ENCODE peak calls at places on chromosome 1, in seven cellular contexts. A is breast epithelium, K is suprapubic skin, H is prostate gland, M is stomach, Z is SK-N-SH, C is transverse colon. P is an unnamed sample. For H3K4me1 and H3K9me3, the result is how much of the 10 kb centered on the place peaks cover.

GRCh38 chr1:11475718-11476117 is 3.2 kb upstream of the DISP3 start:
- DNase-seq in H (no peak), K (no peak), A (no peak), Z (no peak), C (no peak), M (no peak), P (no peak)

GRCh38 chr1:54810144-54810942 is 9.2 kb upstream of the TTC22 start:
- DNase-seq in Z (peak), K (peak), C (peak), H (peak), M (peak), A (peak), P (no peak)

GRCh38 chr1:238401138-238401537 is 510.4 kb upstream of the ZP4 start:
- DNase-seq in Z (no peak), K (no peak), H (no peak), C (no peak), M (no peak), A (no peak), P (no peak)

GRCh38 chr1:216430744-216431143 is 7.5 kb upstream of the USH2A start:
- DNase-seq in H (no peak), K (no peak), A (no peak), M (no peak), Z (no peak), C (no peak), P (no peak)

GRCh38 chr1:62407398-62408009 is 29.3 kb upstream of the USP1 start:
- DNase-seq in K (no peak), Z (peak), C (no peak), M (no peak), H (peak), A (no peak), P (no peak)

GRCh38 chr1:46446646-46447498 is 42.8 kb upstream of the DMBX1 start:
- DNase-seq in M (peak), H (peak), Z (peak), K (peak), C (peak), A (peak), P (peak)

GRCh38 chr1:3504151-3504822 is 49.8 kb downstream of the ARHGEF16 start:
- DNase-seq in H (no peak), A (no peak), K (peak), C (no peak), Z (no peak), M (no peak), P (peak)

GRCh38 chr1:3133671-3134070 is 64.7 kb downstream of the PRDM16 start:
- DNase-seq in K (no peak), M (peak), C (no peak), Z (no peak), A (no peak), H (no peak), P (peak)

GRCh38 chr1:211511947-211512346 is 20.0 kb upstream of the RD3 start:
- DNase-seq in M (peak), C (no peak), Z (no peak), H (peak), K (no peak), A (no peak), P (no peak)

GRCh38 chr1:53561488-53562115 is 102.4 kb downstream of the DMRTB1 start:
- DNase-seq in Z (peak), C (peak), H (no peak), M (no peak), A (no peak), K (peak), P (peak)

GRCh38 chr1:27556435-27556780 is 47.5 kb downstream of the AHDC1 start:
- DNase-seq in M (no peak), Z (no peak), K (no peak), A (no peak), C (no peak), H (no peak), P (no peak)

DNA sequence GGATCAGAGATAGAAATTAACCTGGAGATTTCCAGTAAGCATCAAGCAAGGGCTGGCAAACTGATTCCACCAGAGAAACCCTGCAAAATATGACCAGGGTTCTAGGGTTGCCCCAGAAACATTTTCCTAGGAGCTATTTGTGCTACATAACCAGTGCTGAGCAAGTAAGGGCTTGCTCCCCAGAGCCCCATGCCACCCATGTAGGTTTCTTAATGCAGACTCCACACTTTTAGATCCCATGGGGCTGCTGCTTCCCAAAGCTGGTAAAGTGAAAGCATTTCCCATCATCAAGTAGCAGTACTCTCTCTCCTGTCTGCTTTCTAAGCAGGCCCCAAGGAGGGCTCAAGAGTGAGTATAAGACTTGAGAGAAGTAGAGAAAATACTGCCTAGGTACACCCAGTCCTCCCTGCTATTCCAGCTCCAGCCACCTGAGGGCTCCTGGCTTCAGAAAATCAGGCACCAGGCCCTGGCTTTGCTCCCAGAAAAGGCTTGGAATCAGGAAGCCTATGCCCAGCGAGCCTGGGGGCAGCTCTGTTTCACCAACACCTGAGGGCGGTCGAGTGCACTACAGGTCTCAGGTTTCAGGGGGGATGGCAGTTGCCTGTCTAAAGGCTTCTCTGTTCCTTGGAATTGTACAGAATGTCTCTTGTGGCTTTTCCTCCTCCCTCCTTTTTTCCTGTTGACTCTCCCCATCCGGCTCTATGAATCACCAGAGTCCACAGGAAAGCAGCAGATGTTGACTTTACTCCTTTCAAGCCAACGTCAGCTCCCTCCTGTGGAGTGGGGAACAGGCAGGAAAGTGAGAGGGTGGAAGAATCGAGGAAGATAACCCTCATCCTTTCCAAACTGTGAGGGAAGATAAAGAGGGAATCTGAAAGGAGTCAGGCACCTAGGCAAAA is 6.2 kb upstream of the ANKRD35 start:
- DNase-seq in K (peak), H (peak), M (peak), C (peak), A (peak), Z (peak), P (no peak)
- H3K4me1 ChIP-seq in K (under half), H (under half), M (under half), C (under half), A (under half), Z (under half), P (under half)

DNA sequence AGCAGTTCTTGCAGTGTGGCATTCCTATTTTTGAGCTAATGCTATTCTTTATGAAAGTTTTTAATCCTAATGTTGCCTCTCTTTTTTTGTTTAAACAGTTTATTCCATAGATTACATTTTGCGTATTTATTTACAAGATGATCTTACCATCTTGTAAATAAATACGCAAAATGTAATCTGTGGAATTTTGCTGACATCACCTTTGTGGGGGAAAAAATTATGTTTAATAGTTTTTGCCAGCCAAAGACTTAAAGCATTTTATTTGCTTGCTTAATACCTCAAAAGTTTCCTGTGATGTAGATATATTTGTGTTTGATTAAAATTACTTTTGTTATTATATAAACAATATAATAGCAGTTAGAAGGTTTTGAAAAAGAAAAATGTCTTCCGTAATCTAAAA is 15.3 kb downstream of the CDC7 start:
- DNase-seq in C (no peak), M (no peak), H (no peak), K (no peak), Z (no peak), A (no peak), P (no peak)
- TF ChIP-seq POLR2AphosphoS5 in C (no peak), M (no peak), H (no peak), K (no peak), Z (no peak), A (no peak), P (no peak)

GRCh38 chr1:40495315-40495903 is 13.2 kb upstream of the EXO5 start:
- DNase-seq in A (no peak), H (no peak), C (no peak), K (no peak), M (no peak), Z (no peak), P (no peak)
- H3K9me3 ChIP-seq in A (half or more), H (under half), C (half or more), K (under half), M (half or more), Z (under half), P (half or more)

GRCh38 chr1:116377564-116378529 is 4.8 kb downstream of the ATP1A1 start:
- DNase-seq in C (peak), K (peak), Z (peak), A (peak), H (peak), M (no peak), P (no peak)
- H3K4me1 ChIP-seq in C (half or more), K (half or more), Z (half or more), A (under half), H (under half), M (half or more), P (half or more)

DNA sequence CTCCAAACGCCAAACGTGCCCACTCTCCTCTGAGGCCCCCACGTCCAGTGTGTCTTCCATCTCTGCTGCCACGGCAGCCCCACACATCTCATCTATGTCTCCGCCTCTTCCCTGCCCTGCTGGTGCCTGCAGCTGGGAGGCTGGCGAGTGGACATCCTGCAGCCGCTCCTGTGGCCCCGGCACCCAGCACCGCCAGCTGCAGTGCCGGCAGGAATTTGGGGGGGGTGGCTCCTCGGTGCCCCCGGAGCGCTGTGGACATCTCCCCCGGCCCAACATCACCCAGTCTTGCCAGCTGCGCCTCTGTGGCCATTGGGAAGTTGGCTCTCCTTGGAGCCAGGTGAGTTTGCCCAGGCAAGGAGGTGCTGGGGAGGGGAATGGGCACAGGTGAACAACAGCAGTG is 8.6 kb downstream of the ADAMTSL4 start:
- DNase-seq in Z (no peak), M (no peak), C (no peak), H (no peak), A (peak), K (no peak), P (no peak)
- TF ChIP-seq POLR2AphosphoS5 in Z (no peak), M (no peak), C (peak), H (no peak), A (no peak), K (no peak), P (no peak)

DNA sequence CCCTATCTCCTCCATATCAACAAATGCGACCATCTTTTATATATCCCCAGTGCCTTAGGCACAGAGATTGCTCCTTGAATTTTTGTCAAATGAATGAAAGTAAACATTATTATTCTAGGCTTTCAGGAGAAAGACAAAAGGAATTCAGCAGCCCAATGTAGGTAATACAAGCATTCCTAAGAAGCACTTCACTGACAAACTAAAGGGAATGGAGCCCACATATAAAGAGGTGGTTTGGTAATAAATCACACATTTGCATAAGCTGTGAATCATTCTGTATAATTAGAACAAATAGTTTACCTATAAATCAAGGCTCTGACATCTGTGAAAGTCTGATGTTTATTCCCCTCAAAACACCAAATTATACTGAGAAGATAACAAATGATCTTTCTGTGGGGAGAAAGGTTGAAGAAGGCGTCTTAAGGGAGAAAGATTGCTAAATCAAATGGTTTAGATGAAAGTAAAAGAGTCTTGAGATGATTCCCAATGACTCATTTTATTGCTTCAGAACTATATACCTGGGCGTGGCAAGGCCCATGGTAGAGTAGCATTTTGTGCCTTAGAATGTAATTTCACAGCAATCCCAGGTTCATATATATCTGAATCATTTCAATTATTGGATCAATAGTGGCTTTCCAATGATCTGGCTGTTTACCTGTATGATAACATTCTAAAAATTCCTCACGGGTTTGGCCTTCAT is 558.1 kb downstream of the AGBL4 start:
- DNase-seq in M (no peak), C (no peak), A (no peak), Z (no peak), H (no peak), K (no peak), P (no peak)
- H3K9me3 ChIP-seq in M (under half), C (under half), A (under half), Z (under half), H (under half), K (under half), P (under half)

GRCh38 chr1:208205216-208206013 is 38.8 kb downstream of the PLXNA2 start:
- DNase-seq in K (no peak), C (peak), M (no peak), Z (peak), H (no peak), A (no peak), P (no peak)
- H3K4me1 ChIP-seq in K (half or more), C (half or more), M (half or more), Z (under half), H (under half), A (under half), P (half or more)

GRCh38 chr1:150567341-150567716 is 12.1 kb downstream of the MCL1 start:
- DNase-seq in Z (no peak), M (no peak), C (peak), A (peak), H (no peak), K (peak), P (no peak)
- TF ChIP-seq POLR2AphosphoS5 in Z (no peak), M (peak), C (no peak), A (no peak), H (no peak), K (no peak), P (no peak)

GRCh38 chr1:199132006-199132405 is 493.2 kb downstream of the PTPRC start:
- DNase-seq in C (no peak), M (no peak), Z (no peak), K (no peak), H (no peak), A (no peak), P (no peak)
- H3K9me3 ChIP-seq in C (under half), M (under half), Z (under half), K (under half), H (under half), A (under half), P (under half)

P was measured in upper lobe of left lung.